ENCODE peak calls at places on chromosomes 6 and 20, in ten cellular contexts. Z, G, Q, D, I, A, K, W, F and E are unnamed samples.

GRCh38 chr6:31660998-31661866 is 654 bp upstream of the C6orf47 start:
- DNase-seq in D (no peak), W (no peak), Q (no peak), G (no peak), K (no peak), F (peak; percentile 55), A (no peak), Z (no peak), I (peak; percentile 69), E (no peak)

GRCh38 chr20:610130-611046 is at the start of gene TCF15:
- DNase-seq in F (no peak), G (peak; percentile 40), I (peak; percentile 29), A (no peak), K (peak; percentile 85), W (no peak), Q (no peak), D (peak; percentile 22), Z (peak; percentile 91), E (no peak)

GRCh38 chr6:157669747-157670216 is 153.3 kb upstream of the SNX9 start:
- DNase-seq in A (no peak), D (no peak), K (no peak), G (peak; percentile 51), Q (peak; percentile 38), W (peak; percentile 8), F (peak; percentile 83), Z (peak; percentile 41), I (peak; percentile 92), E (no peak)

GRCh38 chr6:131831392-131831791 is 23.6 kb downstream of the ENPP1 start:
- DNase-seq in G (peak; percentile 51), K (no peak), W (no peak), A (no peak), D (no peak), I (peak; percentile 57), F (peak; percentile 75), Z (peak; percentile 25), Q (no peak), E (no peak)

GRCh38 chr6:128209771-128210170 is 308.9 kb upstream of the THEMIS start:
- DNase-seq in G (no peak), W (no peak), Q (no peak), I (peak; percentile 78), K (no peak), Z (peak; percentile 36), D (no peak), F (peak; percentile 65), A (no peak), E (peak; percentile 18)

GRCh38 chr20:63106108-63106764 is 99.5 kb upstream of the BHLHE23 start:
- DNase-seq in A (no peak), D (no peak), I (peak; percentile 21), Q (no peak), Z (no peak), W (no peak), F (peak; percentile 31), K (no peak), G (no peak), E (no peak)

GRCh38 chr6:15901141-15902115 is 227.5 kb upstream of the MYLIP start:
- DNase-seq in F (no peak), W (no peak), D (peak; percentile 36), G (no peak), K (peak; percentile 77), A (no peak), Q (no peak), I (no peak), Z (no peak), E (no peak)

GRCh38 chr6:168301648-168302398 is 17.8 kb downstream of the DACT2 start:
- DNase-seq in Z (no peak), K (no peak), F (no peak), A (no peak), G (no peak), Q (peak; percentile 16), W (peak; percentile 68), I (no peak), D (no peak), E (peak; percentile 76)

GRCh38 chr6:149614352-149614751 is 34.2 kb downstream of the KATNA1 start:
- DNase-seq in A (no peak), W (no peak), K (no peak), Q (no peak), G (no peak), Z (no peak), F (peak; percentile 17), D (no peak), I (peak; percentile 30), E (no peak)

GRCh38 chr20:46057856-46058655 is 29.0 kb downstream of the SLC12A5 start:
- DNase-seq in F (peak; percentile 62), Q (no peak), Z (no peak), A (no peak), W (no peak), D (peak; percentile 24), G (no peak), I (peak; percentile 79), K (peak; percentile 46), E (no peak)

GRCh38 chr6:165863801-165864200 is 200.8 kb upstream of the PDE10A start:
- DNase-seq in I (no peak), G (no peak), K (no peak), F (no peak), Q (no peak), W (no peak), A (no peak), Z (no peak), D (no peak), E (no peak)

GRCh38 chr6:125066964-125067363 is 86.6 kb upstream of the TPD52L1 start:
- DNase-seq in A (no peak), Q (no peak), W (no peak), G (no peak), Z (no peak), D (no peak), K (no peak), F (peak; percentile 29), I (peak; percentile 7), E (no peak)

GRCh38 chr20:51801220-51801991 is 915 bp downstream of the SALL4 start:
- DNase-seq in F (peak; percentile 7), Z (peak; percentile 71), I (peak; percentile 56), G (no peak), D (peak; percentile 25), K (peak; percentile 36), Q (peak; percentile 44), A (no peak), W (no peak), E (no peak)

GRCh38 chr6:113994934-113995342 is 24.0 kb upstream of the HDAC2 start:
- DNase-seq in Q (peak; percentile 62), G (peak; percentile 80), A (peak; percentile 49), W (peak; percentile 5), F (peak; percentile 93), I (peak; percentile 94), D (no peak), Z (peak; percentile 84), K (peak; percentile 14), E (peak; percentile 94)

GRCh38 chr20:35503841-35504460 is 25.5 kb downstream of the C20orf173 start:
- DNase-seq in K (no peak), F (peak; percentile 3), G (no peak), Q (no peak), Z (no peak), I (no peak), W (no peak), A (no peak), D (no peak), E (no peak)

GRCh38 chr6:36312854-36313627 is 23.6 kb downstream of the BNIP5 start:
- DNase-seq in D (no peak), K (peak; percentile 40), G (no peak), A (no peak), Q (no peak), Z (no peak), F (no peak), W (no peak), I (no peak), E (no peak)

GRCh38 chr6:55964136-55964535 is 88.7 kb upstream of the BMP5 start:
- DNase-seq in K (no peak), Z (no peak), A (no peak), I (no peak), W (no peak), Q (no peak), F (no peak), G (no peak), D (no peak), E (no peak)

GRCh38 chr20:36917943-36918342 is 33.6 kb downstream of the SAMHD1 start:
- DNase-seq in Q (no peak), A (no peak), Z (no peak), F (peak; percentile 22), G (no peak), I (peak; percentile 36), K (no peak), D (no peak), W (no peak), E (no peak)

GRCh38 chr6:97240222-97240621 is 42.8 kb downstream of the MMS22L start:
- DNase-seq in G (no peak), Z (peak; percentile 24), F (peak; percentile 10), W (no peak), K (no peak), I (peak; percentile 67), D (no peak), Q (peak; percentile 2), A (no peak), E (peak; percentile 28)

GRCh38 chr6:155117266-155117665 is 122.2 kb downstream of the TIAM2 start:
- DNase-seq in Z (peak; percentile 63), F (peak; percentile 69), A (no peak), K (no peak), I (peak; percentile 82), G (no peak), Q (no peak), W (no peak), D (no peak), E (peak; percentile 36)

GRCh38 chr6:143410859-143411270 is 39.6 kb downstream of the ADAT2 start:
- DNase-seq in A (no peak), Q (peak; percentile 23), W (no peak), K (no peak), G (peak; percentile 20), Z (peak; percentile 23), F (peak; percentile 21), I (peak; percentile 67), D (no peak), E (no peak)

GRCh38 chr6:137277971-137278602 is 58.9 kb upstream of the IFNGR1 start:
- DNase-seq in A (no peak), D (no peak), Z (peak; percentile 64), I (peak; percentile 90), G (no peak), F (peak; percentile 48), W (no peak), K (no peak), Q (peak; percentile 15), E (peak; percentile 92)

GRCh38 chr6:142518126-142518525 is 216.3 kb downstream of the ADGRG6 start:
- DNase-seq in Q (no peak), D (no peak), G (no peak), Z (no peak), I (no peak), A (no peak), W (no peak), F (no peak), K (no peak), E (no peak)

GRCh38 chr6:110543106-110543505 is 66.7 kb upstream of the SLC22A16 start:
- DNase-seq in Z (no peak), G (no peak), F (no peak), D (no peak), Q (no peak), A (peak; percentile 26), I (peak; percentile 52), W (no peak), K (no peak), E (no peak)

GRCh38 chr20:41869261-41869660 is 251.1 kb upstream of the CHD6 start:
- DNase-seq in D (no peak), Z (no peak), G (no peak), K (no peak), F (no peak), W (no peak), I (no peak), A (no peak), Q (no peak), E (no peak)

GRCh38 chr6:16031278-16031981 is 97.5 kb upstream of the MYLIP start:
- DNase-seq in I (no peak), Z (no peak), A (no peak), D (no peak), Q (no peak), W (no peak), G (no peak), K (no peak), F (no peak), E (no peak)

GRCh38 chr20:63101781-63102719 is 95.3 kb upstream of the BHLHE23 start:
- DNase-seq in Z (peak; percentile 78), F (peak; percentile 53), I (peak; percentile 61), G (no peak), Q (no peak), A (no peak), K (peak; percentile 90), W (no peak), D (peak; percentile 67), E (peak; percentile 37)

GRCh38 chr20:46903256-46903655 is 8.6 kb downstream of the EYA2 start:
- DNase-seq in D (no peak), Z (no peak), A (no peak), I (no peak), K (no peak), F (no peak), W (no peak), G (no peak), Q (no peak), E (no peak)